ENCODE peak calls at places on chromosomes 4 and X, in six cellular contexts. One of them, this sample, is unnamed.

GRCh38 chr4:17583944-17584343 is 6.9 kb downstream of the LAP3 start:
- DNase-seq in mesenchymal stem cell: no peak
- DNase-seq in H9: no peak
- DNase-seq in IMR-90: no peak
- DNase-seq in trophoblast cell: no peak
- DNase-seq in H1: no peak
- DNase-seq in this sample: no peak

GRCh38 chr4:20506827-20507226 is 193.4 kb upstream of the PACRGL start:
- DNase-seq in mesenchymal stem cell: peak
- DNase-seq in H9: no peak
- DNase-seq in IMR-90: peak
- DNase-seq in trophoblast cell: no peak
- DNase-seq in H1: no peak
- DNase-seq in this sample: no peak

GRCh38 chr4:128709268-128709667 is 100.2 kb upstream of the JADE1 start:
- DNase-seq in mesenchymal stem cell: no peak
- DNase-seq in H9: no peak
- DNase-seq in IMR-90: no peak
- DNase-seq in trophoblast cell: no peak
- DNase-seq in H1: no peak
- DNase-seq in this sample: no peak

GRCh38 chr4:157246959-157247358 is 26.4 kb downstream of the GRIA2 start:
- DNase-seq in mesenchymal stem cell: no peak
- DNase-seq in H9: no peak
- DNase-seq in IMR-90: no peak
- DNase-seq in trophoblast cell: no peak
- DNase-seq in H1: no peak
- DNase-seq in this sample: no peak

GRCh38 chrX:18833071-18833731 is 125.8 kb downstream of the PPEF1 start:
- DNase-seq in mesenchymal stem cell: no peak
- DNase-seq in H9: no peak
- DNase-seq in IMR-90: peak
- DNase-seq in trophoblast cell: peak
- DNase-seq in H1: no peak
- DNase-seq in this sample: no peak

GRCh38 chr4:87209696-87210095 is 10.7 kb downstream of the KLHL8 start:
- DNase-seq in mesenchymal stem cell: no peak
- DNase-seq in H9: no peak
- DNase-seq in IMR-90: no peak
- DNase-seq in trophoblast cell: peak
- DNase-seq in H1: no peak
- DNase-seq in this sample: no peak

GRCh38 chrX:112113460-112113859 is 30.9 kb upstream of the TRPC5 start:
- DNase-seq in mesenchymal stem cell: no peak
- DNase-seq in H9: no peak
- DNase-seq in IMR-90: no peak
- DNase-seq in trophoblast cell: no peak
- DNase-seq in H1: no peak
- DNase-seq in this sample: no peak

GRCh38 chr4:159455675-159456235 is 352.9 kb downstream of the RAPGEF2 start:
- DNase-seq in mesenchymal stem cell: peak
- DNase-seq in H9: no peak
- DNase-seq in IMR-90: peak
- DNase-seq in trophoblast cell: peak
- DNase-seq in H1: no peak
- DNase-seq in this sample: peak

GRCh38 chr4:136651278-136651667 is 881.0 kb downstream of the PCDH18 start:
- DNase-seq in mesenchymal stem cell: no peak
- DNase-seq in H9: no peak
- DNase-seq in IMR-90: peak
- DNase-seq in trophoblast cell: no peak
- DNase-seq in H1: no peak
- DNase-seq in this sample: no peak

GRCh38 chr4:108155373-108155772 is 13.4 kb downstream of the LEF1 start:
- DNase-seq in mesenchymal stem cell: peak
- DNase-seq in H9: peak
- DNase-seq in IMR-90: peak
- DNase-seq in trophoblast cell: peak
- DNase-seq in H1: no peak
- DNase-seq in this sample: peak

GRCh38 chrX:39150210-39150609 is 349.0 kb downstream of the MID1IP1 start:
- DNase-seq in mesenchymal stem cell: no peak
- DNase-seq in H9: no peak
- DNase-seq in IMR-90: no peak
- DNase-seq in trophoblast cell: no peak
- DNase-seq in H1: no peak
- DNase-seq in this sample: no peak

GRCh38 chr4:89868999-89869589 is 25.6 kb upstream of the MMRN1 start:
- DNase-seq in mesenchymal stem cell: peak
- DNase-seq in H9: no peak
- DNase-seq in IMR-90: peak
- DNase-seq in trophoblast cell: peak
- DNase-seq in H1: no peak
- DNase-seq in this sample: no peak

GRCh38 chrX:115378471-115378870 is 89.0 kb downstream of the LUZP4 start:
- DNase-seq in mesenchymal stem cell: no peak
- DNase-seq in H9: no peak
- DNase-seq in IMR-90: peak
- DNase-seq in trophoblast cell: no peak
- DNase-seq in H1: no peak
- DNase-seq in this sample: no peak

GRCh38 chrX:107730298-107730655 is 45.3 kb downstream of the TSC22D3 start:
- DNase-seq in mesenchymal stem cell: peak
- DNase-seq in H9: no peak
- DNase-seq in IMR-90: no peak
- DNase-seq in trophoblast cell: no peak
- DNase-seq in H1: no peak
- DNase-seq in this sample: no peak

GRCh38 chr4:159077702-159078495 is 25.0 kb upstream of the RAPGEF2 start:
- DNase-seq in mesenchymal stem cell: no peak
- DNase-seq in H9: no peak
- DNase-seq in IMR-90: peak
- DNase-seq in trophoblast cell: no peak
- DNase-seq in H1: no peak
- DNase-seq in this sample: no peak

GRCh38 chr4:153611679-153612078 is 72.4 kb upstream of the TLR2 start:
- DNase-seq in mesenchymal stem cell: peak
- DNase-seq in H9: no peak
- DNase-seq in IMR-90: peak
- DNase-seq in trophoblast cell: peak
- DNase-seq in H1: no peak
- DNase-seq in this sample: no peak

GRCh38 chr4:95701500-95701899 is 138.4 kb upstream of the PDHA2 start:
- DNase-seq in mesenchymal stem cell: peak
- DNase-seq in H9: no peak
- DNase-seq in IMR-90: no peak
- DNase-seq in trophoblast cell: no peak
- DNase-seq in H1: peak
- DNase-seq in this sample: no peak

GRCh38 chrX:78329486-78329885 is 2.1 kb upstream of the CYSLTR1 start:
- DNase-seq in mesenchymal stem cell: no peak
- DNase-seq in H9: no peak
- DNase-seq in IMR-90: no peak
- DNase-seq in trophoblast cell: no peak
- DNase-seq in H1: no peak
- DNase-seq in this sample: no peak

GRCh38 chr4:3413217-3413671 is 28.5 kb upstream of the HGFAC start:
- DNase-seq in mesenchymal stem cell: no peak
- DNase-seq in H9: peak
- DNase-seq in IMR-90: no peak
- DNase-seq in trophoblast cell: no peak
- DNase-seq in H1: no peak
- DNase-seq in this sample: no peak

GRCh38 chr4:184293552-184293951 is 75.9 kb upstream of the ENPP6 start:
- DNase-seq in mesenchymal stem cell: peak
- DNase-seq in H9: no peak
- DNase-seq in IMR-90: no peak
- DNase-seq in trophoblast cell: peak
- DNase-seq in H1: no peak
- DNase-seq in this sample: no peak

GRCh38 chrX:118254611-118255010 is 91.3 kb upstream of the WDR44 start:
- DNase-seq in mesenchymal stem cell: peak
- DNase-seq in H9: peak
- DNase-seq in IMR-90: peak
- DNase-seq in trophoblast cell: peak
- DNase-seq in H1: no peak
- DNase-seq in this sample: peak

GRCh38 chr4:8282742-8283141 is 13.2 kb downstream of the HTRA3 start:
- DNase-seq in mesenchymal stem cell: no peak
- DNase-seq in H9: no peak
- DNase-seq in IMR-90: no peak
- DNase-seq in trophoblast cell: no peak
- DNase-seq in H1: no peak
- DNase-seq in this sample: no peak

GRCh38 chrX:31884535-31884934 is 812.7 kb upstream of the FTHL17 start:
- DNase-seq in mesenchymal stem cell: no peak
- DNase-seq in H9: no peak
- DNase-seq in IMR-90: no peak
- DNase-seq in trophoblast cell: no peak
- DNase-seq in H1: no peak
- DNase-seq in this sample: no peak

GRCh38 chrX:103400931-103401330 is 24.6 kb downstream of the BEX3 start:
- DNase-seq in mesenchymal stem cell: no peak
- DNase-seq in H9: no peak
- DNase-seq in IMR-90: no peak
- DNase-seq in trophoblast cell: no peak
- DNase-seq in H1: no peak
- DNase-seq in this sample: no peak

GRCh38 chr4:138984647-138985046 is 30.9 kb upstream of the NOCT start:
- DNase-seq in mesenchymal stem cell: no peak
- DNase-seq in H9: no peak
- DNase-seq in IMR-90: no peak
- DNase-seq in trophoblast cell: no peak
- DNase-seq in H1: no peak
- DNase-seq in this sample: no peak

GRCh38 chr4:89744915-89745314 is 92.0 kb downstream of the SNCA start:
- DNase-seq in mesenchymal stem cell: no peak
- DNase-seq in H9: no peak
- DNase-seq in IMR-90: no peak
- DNase-seq in trophoblast cell: peak
- DNase-seq in H1: no peak
- DNase-seq in this sample: no peak

GRCh38 chr4:38128478-38129451 is 168.6 kb downstream of the PTTG2 start:
- DNase-seq in mesenchymal stem cell: no peak
- DNase-seq in H9: peak
- DNase-seq in IMR-90: peak
- DNase-seq in trophoblast cell: no peak
- DNase-seq in H1: peak
- DNase-seq in this sample: no peak

GRCh38 chrX:107978707-107979307 is 3.4 kb downstream of the TEX13B start:
- DNase-seq in mesenchymal stem cell: peak
- DNase-seq in H9: peak
- DNase-seq in IMR-90: peak
- DNase-seq in trophoblast cell: peak
- DNase-seq in H1: no peak
- DNase-seq in this sample: peak

GRCh38 chr4:168923526-168924194 is 86.4 kb downstream of the CBR4 start:
- DNase-seq in mesenchymal stem cell: peak
- DNase-seq in H9: peak
- DNase-seq in IMR-90: peak
- DNase-seq in trophoblast cell: peak
- DNase-seq in H1: no peak
- DNase-seq in this sample: peak

GRCh38 chr4:100823066-100823992 is 305.5 kb upstream of the EMCN start:
- DNase-seq in mesenchymal stem cell: no peak
- DNase-seq in H9: no peak
- DNase-seq in IMR-90: no peak
- DNase-seq in trophoblast cell: peak
- DNase-seq in H1: no peak
- DNase-seq in this sample: no peak
- H2AFZ ChIP-seq in mesenchymal stem cell: no peak
- H2AFZ ChIP-seq in H9: no peak
- H2AFZ ChIP-seq in IMR-90: no peak
- H2AFZ ChIP-seq in trophoblast cell: no peak
- H2AFZ ChIP-seq in H1: no peak
- H2AFZ ChIP-seq in this sample: no peak

DNA sequence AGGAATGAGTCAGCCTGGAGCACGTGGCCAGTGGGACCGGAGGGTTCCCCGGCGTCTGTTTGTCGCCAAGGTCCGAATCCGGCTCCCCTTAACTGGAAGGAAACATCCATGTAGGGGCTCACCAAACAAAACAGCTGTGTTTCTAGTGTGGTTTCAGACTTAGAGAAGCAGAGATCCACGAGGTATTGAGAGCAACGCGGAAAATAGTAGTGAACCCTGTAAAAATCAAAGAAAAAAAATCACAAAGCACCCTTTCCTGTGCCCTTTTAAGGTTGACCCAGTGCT is 38.3 kb downstream of the ERVMER34-1 start:
- DNase-seq in mesenchymal stem cell: no peak
- DNase-seq in H9: no peak
- DNase-seq in IMR-90: no peak
- DNase-seq in trophoblast cell: no peak
- DNase-seq in H1: no peak
- DNase-seq in this sample: no peak
- H2AK5ac ChIP-seq in mesenchymal stem cell: no peak
- H2AK5ac ChIP-seq in H9: no peak
- H2AK5ac ChIP-seq in IMR-90: peak
- H2AK5ac ChIP-seq in trophoblast cell: peak
- H2AK5ac ChIP-seq in H1: peak
- H2AK5ac ChIP-seq in this sample: no peak

DNA sequence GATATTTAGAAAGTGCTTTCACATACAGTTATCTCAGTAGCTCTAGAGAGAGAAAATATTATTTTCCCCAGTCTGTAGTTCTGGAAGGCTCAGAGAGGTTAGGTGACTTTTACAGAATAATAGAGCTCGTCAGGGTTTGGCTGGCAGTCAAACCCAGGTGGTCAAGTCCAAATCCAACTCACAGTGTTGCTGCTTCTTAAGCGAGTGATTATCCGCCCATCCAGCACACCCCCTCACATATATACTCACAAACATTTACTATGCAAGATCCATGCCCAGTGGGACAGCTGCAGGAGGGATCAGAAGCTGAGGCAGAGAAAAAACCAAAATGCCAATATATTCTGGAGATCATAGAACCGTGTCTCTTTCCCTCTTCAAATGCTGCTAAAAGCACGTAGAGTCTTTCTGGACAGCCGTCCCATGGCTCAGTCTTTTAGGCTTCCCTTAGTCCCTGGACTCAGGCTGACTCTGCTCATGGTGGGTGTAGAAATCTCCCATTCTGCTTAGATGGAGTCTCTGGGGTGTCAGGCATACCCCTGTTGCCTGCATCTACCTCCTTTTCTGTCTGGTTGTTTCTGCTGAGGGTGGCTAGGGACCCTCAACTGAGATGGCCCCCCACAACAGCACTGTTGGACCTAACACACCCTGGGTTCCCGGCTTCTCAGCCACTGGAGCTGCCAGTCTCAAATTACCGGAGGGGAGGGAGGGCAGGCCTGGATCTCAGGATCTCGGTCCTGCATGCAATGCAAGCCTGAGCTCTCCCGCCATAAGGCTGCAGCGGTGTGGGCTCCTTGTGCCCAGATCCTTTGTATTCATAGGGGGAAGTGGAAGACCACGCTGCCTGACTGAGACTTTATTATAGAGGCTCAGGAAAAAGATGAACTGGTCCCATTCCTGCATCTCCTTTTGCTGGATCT is at the start of gene CHRNA9:
- DNase-seq in mesenchymal stem cell: no peak
- DNase-seq in H9: peak
- DNase-seq in IMR-90: no peak
- DNase-seq in trophoblast cell: no peak
- DNase-seq in H1: no peak
- DNase-seq in this sample: peak
- H3K23ac ChIP-seq in mesenchymal stem cell: no peak
- H3K23ac ChIP-seq in H9: no peak
- H3K23ac ChIP-seq in IMR-90: no peak
- H3K23ac ChIP-seq in trophoblast cell: no peak
- H3K23ac ChIP-seq in H1: no peak
- H3K23ac ChIP-seq in this sample: no peak

GRCh38 chr4:54318904-54319303 is 89.8 kb downstream of the PDGFRA start:
- DNase-seq in mesenchymal stem cell: peak
- DNase-seq in H9: peak
- DNase-seq in IMR-90: peak
- DNase-seq in trophoblast cell: peak
- DNase-seq in H1: peak
- DNase-seq in this sample: peak
- H2AFZ ChIP-seq in mesenchymal stem cell: no peak
- H2AFZ ChIP-seq in H9: no peak
- H2AFZ ChIP-seq in IMR-90: peak
- H2AFZ ChIP-seq in trophoblast cell: no peak
- H2AFZ ChIP-seq in H1: peak
- H2AFZ ChIP-seq in this sample: no peak